ENCODE peak calls at places on chromosomes 5 and 9, in five cellular contexts. O is hepatocyte, G is GM23338, P is PC-3, I is MM.1S. E is an unnamed sample. For H3K9me2, the result is how much of the 10 kb centered on the place peaks cover.

GRCh38 chr5:173817561-173817960 is 70.6 kb upstream of the CPEB4 start:
- DNase-seq in O (no peak), G (no peak), P (no peak), I (no peak), E (peak)

GRCh38 chr9:112853882-112854585 is 36.6 kb downstream of the SLC46A2 start:
- DNase-seq in O (no peak), G (no peak), P (no peak), I (no peak), E (no peak)

GRCh38 chr9:125600194-125600593 is 106.8 kb downstream of the MAPKAP1 start:
- DNase-seq in O (peak), G (no peak), P (no peak), I (no peak), E (no peak)

GRCh38 chr5:126461838-126462237 is 38.6 kb downstream of the GRAMD2B start:
- DNase-seq in O (no peak), G (no peak), P (no peak), I (no peak), E (no peak)

GRCh38 chr9:69036319-69036718 is 767 bp downstream of the FXN start:
- DNase-seq in O (peak), G (peak), P (peak), I (peak), E (peak)

GRCh38 chr9:109520475-109521132 is 22.5 kb upstream of the PTPN3 start:
- DNase-seq in O (peak), G (peak), P (peak), I (peak), E (peak)

GRCh38 chr5:147565524-147565923 is 55.7 kb upstream of the DPYSL3 start:
- DNase-seq in O (peak), G (no peak), P (peak), I (no peak), E (no peak)

GRCh38 chr5:119287547-119288073 is 68.2 kb upstream of the TNFAIP8 start:
- DNase-seq in O (no peak), G (no peak), P (peak), I (no peak), E (no peak)

GRCh38 chr9:126852289-126852688 is 8.2 kb upstream of the ZBTB34 start:
- DNase-seq in O (no peak), G (no peak), P (no peak), I (no peak), E (no peak)

GRCh38 chr5:24102008-24102407 is 542.8 kb downstream of the CDH10 start:
- DNase-seq in O (no peak), G (no peak), P (no peak), I (no peak), E (no peak)

GRCh38 chr5:28512648-28513047 is 1474.3 kb upstream of the CDH9 start:
- DNase-seq in O (no peak), G (no peak), P (no peak), I (no peak), E (no peak)

GRCh38 chr9:77587851-77588250 is 60.3 kb downstream of the GNA14 start:
- DNase-seq in O (no peak), G (no peak), P (no peak), I (no peak), E (no peak)

GRCh38 chr9:137798901-137799629 is 78.5 kb upstream of the CACNA1B start:
- DNase-seq in O (no peak), G (no peak), P (no peak), I (no peak), E (no peak)

GRCh38 chr5:39079147-39079546 is 4.9 kb upstream of the RICTOR start:
- DNase-seq in O (no peak), G (no peak), P (no peak), I (no peak), E (no peak)

GRCh38 chr5:141121985-141122384 is 367 bp downstream of the PCDHB4 start:
- DNase-seq in O (no peak), G (no peak), P (no peak), I (no peak), E (no peak)

GRCh38 chr5:173829826-173830225 is 58.3 kb upstream of the CPEB4 start:
- DNase-seq in O (peak), G (no peak), P (peak), I (no peak), E (peak)

GRCh38 chr5:91182763-91183162 is 200.4 kb downstream of the ARRDC3 start:
- DNase-seq in O (no peak), G (peak), P (no peak), I (no peak), E (peak)

GRCh38 chr5:115798252-115798651 is 18.2 kb downstream of the CDO1 start:
- DNase-seq in O (no peak), G (no peak), P (no peak), I (no peak), E (no peak)
- H3K9me2 ChIP-seq in O (under half), G (under half), P (under half), I (under half), E (under half)

DNA sequence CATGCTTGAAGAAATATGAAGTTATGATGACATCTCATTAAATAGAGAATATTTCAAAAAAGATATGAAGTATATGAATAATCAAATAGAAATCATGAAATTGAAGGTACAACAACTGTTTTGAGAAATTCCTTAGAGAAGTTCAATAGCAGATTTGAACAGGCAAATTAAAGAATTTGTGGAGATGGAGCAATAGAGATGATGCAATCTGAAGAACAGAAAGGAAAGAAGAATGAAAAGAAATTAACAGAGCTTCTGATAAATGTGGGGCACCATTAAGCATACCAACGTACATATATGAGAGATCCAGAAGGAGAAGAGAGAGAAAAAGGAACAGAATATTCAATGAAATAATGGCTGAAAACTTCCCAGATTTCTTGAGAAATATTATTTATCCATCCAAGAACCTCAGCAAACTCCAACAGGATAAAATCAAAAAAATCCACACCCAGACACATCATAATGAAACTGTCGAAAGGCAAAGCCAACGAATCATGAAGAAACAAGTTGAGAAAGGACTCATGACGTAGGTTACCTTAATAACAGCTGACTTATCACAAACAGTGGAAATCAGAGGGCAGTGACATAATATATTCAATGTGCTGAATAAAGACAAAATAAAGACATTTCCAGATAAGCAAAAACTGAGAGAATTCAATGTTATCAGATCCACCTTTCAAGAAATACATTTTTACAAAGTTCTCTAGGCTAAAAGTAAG is 297.2 kb upstream of the TARS1 start:
- DNase-seq in O (no peak), G (no peak), P (no peak), I (no peak), E (no peak)
- TF ChIP-seq CTCF in O (no peak), G (no peak), P (no peak), I (no peak), E (no peak)

GRCh38 chr5:2219149-2219776 is 336.5 kb upstream of the IRX4 start:
- DNase-seq in O (no peak), G (no peak), P (no peak), I (no peak), E (no peak)

GRCh38 chr5:2213121-2213730 is 330.5 kb upstream of the IRX4 start:
- DNase-seq in O (no peak), G (no peak), P (no peak), I (no peak), E (no peak)

GRCh38 chr5:2212481-2212880 is 329.8 kb upstream of the IRX4 start:
- DNase-seq in O (no peak), G (no peak), P (no peak), I (no peak), E (no peak)

GRCh38 chr5:2217219-2217618 is 334.5 kb upstream of the IRX4 start:
- DNase-seq in O (no peak), G (no peak), P (no peak), I (no peak), E (no peak)

GRCh38 chr5:2215059-2215458 is 332.3 kb upstream of the IRX4 start:
- DNase-seq in O (no peak), G (no peak), P (no peak), I (no peak), E (no peak)
- H3K9me2 ChIP-seq in O (under half), G (under half), P (under half), I (under half), E (under half)

GRCh38 chr5:180291234-180291940 is 496 bp downstream of the MAPK9 start:
- DNase-seq in O (no peak), G (peak), P (no peak), I (peak), E (peak)
- TF ChIP-seq CTCF in O (no peak), G (peak), P (peak), I (no peak), E (peak)

DNA sequence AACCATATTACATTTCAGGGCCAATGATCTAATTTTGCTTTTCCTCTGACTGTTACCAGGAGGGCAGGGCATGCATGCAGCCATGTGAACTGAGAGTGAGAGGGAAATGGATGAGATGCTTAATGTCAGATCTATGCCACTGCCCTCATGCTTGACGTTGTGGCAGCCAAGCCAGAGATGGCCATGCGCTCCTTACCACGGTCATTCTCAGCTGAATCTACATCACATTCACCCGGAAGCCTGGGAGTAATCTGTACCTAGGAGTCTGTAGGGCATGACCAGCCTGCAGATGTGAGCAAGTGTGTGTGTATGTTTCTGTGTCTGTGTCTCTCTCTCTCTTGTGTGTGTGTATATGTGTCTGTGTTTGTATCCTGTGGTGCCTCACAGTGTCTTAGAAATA is 183.8 kb downstream of the KDM4C start:
- DNase-seq in O (no peak), G (no peak), P (no peak), I (no peak), E (no peak)
- H3K9me2 ChIP-seq in O (under half), G (under half), P (under half), I (under half), E (under half)

GRCh38 chr5:74392698-74393431 is 247.7 kb downstream of the ENC1 start:
- DNase-seq in O (no peak), G (no peak), P (peak), I (no peak), E (peak)

GRCh38 chr5:74393943-74394342 is 246.6 kb downstream of the ENC1 start:
- DNase-seq in O (no peak), G (no peak), P (no peak), I (no peak), E (no peak)

GRCh38 chr5:74396913-74397606 is 243.5 kb downstream of the ENC1 start:
- DNase-seq in O (no peak), G (no peak), P (no peak), I (no peak), E (no peak)

GRCh38 chr5:74394543-74394923 is 246.0 kb downstream of the ENC1 start:
- DNase-seq in O (peak), G (peak), P (no peak), I (peak), E (peak)

GRCh38 chr5:74394924-74395880 is 245.3 kb downstream of the ENC1 start:
- DNase-seq in O (peak), G (peak), P (peak), I (peak), E (peak)
- TF ChIP-seq CTCF in O (peak), G (peak), P (no peak), I (peak), E (peak)

GRCh38 chr9:35035851-35036701 is 36.3 kb downstream of the VCP start:
- DNase-seq in O (no peak), G (peak), P (no peak), I (no peak), E (no peak)
- H3K9me2 ChIP-seq in O (under half), G (under half), P (under half), I (under half), E (under half)

GRCh38 chr9:133361507-133362092 is 5.2 kb downstream of the SURF2 start:
- DNase-seq in O (no peak), G (no peak), P (no peak), I (no peak), E (no peak)

GRCh38 chr9:133357656-133358055 is 1.3 kb downstream of the SURF2 start:
- DNase-seq in O (no peak), G (no peak), P (no peak), I (no peak), E (no peak)

GRCh38 chr9:133362359-133363044 is 6.2 kb downstream of the SURF2 start:
- DNase-seq in O (no peak), G (no peak), P (no peak), I (no peak), E (no peak)

GRCh38 chr9:133360400-133361393 is 4.3 kb downstream of the SURF2 start:
- DNase-seq in O (no peak), G (no peak), P (no peak), I (no peak), E (no peak)

DNA sequence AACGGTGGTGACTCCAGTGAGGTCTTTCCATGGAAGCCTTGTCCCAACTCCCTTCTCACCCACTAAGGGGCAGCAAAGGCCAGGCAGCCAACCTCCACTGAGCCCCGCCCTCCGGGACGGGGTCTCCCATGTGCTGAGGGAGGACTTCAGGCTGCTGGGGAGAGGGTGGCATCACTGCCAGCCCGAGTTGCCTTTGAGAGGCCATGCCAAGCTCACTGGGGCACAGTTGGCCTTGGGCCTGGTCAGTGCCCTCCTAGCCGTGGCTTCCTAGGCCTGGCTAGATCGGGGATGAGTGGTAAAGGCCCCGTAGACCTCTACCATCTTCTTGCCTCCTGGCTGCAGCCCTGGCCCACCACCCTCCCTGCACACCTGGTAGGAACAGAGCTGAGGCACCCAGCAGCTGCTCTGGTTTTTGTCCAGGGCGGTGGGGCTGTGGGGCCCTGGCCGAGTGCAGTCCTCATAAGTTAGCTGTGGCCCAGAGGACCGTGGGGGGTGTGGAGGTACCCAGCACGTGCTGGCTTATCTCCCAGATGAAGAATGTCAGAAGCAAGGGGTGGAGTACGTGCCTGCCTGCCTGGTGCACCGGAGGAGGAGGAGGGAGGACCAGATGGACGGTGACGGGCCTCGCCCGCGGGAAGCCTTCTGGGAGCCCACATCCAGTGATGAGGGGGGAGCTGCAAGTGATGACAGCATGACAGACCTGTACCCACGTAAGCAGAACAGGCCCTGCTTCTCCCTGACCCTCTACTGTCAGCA is 3.2 kb downstream of the SURF2 start:
- DNase-seq in O (peak), G (peak), P (no peak), I (no peak), E (no peak)
- TF ChIP-seq CTCF in O (peak), G (peak), P (peak), I (no peak), E (peak)

DNA sequence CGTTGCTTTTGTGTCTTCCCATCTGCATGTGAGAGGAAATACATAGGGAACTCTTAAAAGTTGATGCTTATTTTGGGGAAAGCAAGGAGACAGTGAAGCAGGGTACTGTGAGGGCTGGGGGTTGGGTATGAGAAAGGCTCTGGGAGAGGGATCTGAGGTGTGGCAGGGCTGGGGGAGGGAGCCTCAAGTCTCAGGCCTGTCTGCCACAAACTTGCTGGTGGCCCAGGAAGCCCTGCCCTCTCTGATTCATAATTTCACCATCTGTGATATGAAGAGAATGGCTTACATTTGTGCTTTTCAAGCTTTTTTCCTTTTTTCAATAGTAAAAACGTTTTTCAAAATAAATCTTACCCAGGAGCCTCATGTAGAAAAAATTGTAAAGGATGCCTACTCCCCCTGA is 89.5 kb upstream of the SAP30L start:
- DNase-seq in O (no peak), G (no peak), P (peak), I (no peak), E (no peak)
- H3K9me2 ChIP-seq in O (under half), G (under half), P (under half), I (under half), E (under half)

E was measured in OCI-LY7.